ENCODE peak calls at places on chromosomes 2 and 18, in seven cellular contexts. T is activated CD4-positive, alpha-beta T cell treated with anti-CD3 and anti-CD28 coated beads, Interleukin-2, amount 50 U/mL, for 1 hour; B is GM23248; X is stimulated activated CD4-positive, alpha-beta T cell treated with anti-CD3 and anti-CD28 coated beads, Interleukin-15, amount 100 ng/mL, for 24 hours; N is left lobe of liver; R is GM12891; M is activated CD8-positive, alpha-beta memory T cell treated with anti-CD3 and anti-CD28 coated beads for 24 hours. G is an unnamed sample.

GRCh38 chr18:51195086-51195601 is 2.3 kb downstream of the MEX3C start:
- DNase-seq in T (no peak), B (peak; percentile 17), X (no peak), N (no peak), R (no peak), M (no peak), G (no peak)

GRCh38 chr18:9263264-9263663 is 71.3 kb upstream of the TWSG1 start:
- DNase-seq in T (no peak), B (no peak), X (no peak), N (no peak), R (no peak), M (no peak), G (no peak)

GRCh38 chr2:45681675-45682074 is 30.2 kb downstream of the PRKCE start:
- DNase-seq in T (no peak), B (peak; percentile 93), X (peak; percentile 3), N (no peak), R (peak; percentile 30), M (no peak), G (peak; percentile 47)

GRCh38 chr2:120991401-120991800 is 255.7 kb downstream of the GLI2 start:
- DNase-seq in T (no peak), B (no peak), X (no peak), N (peak; percentile 22), R (no peak), M (peak; percentile 32), G (no peak)

GRCh38 chr2:230430957-230431635 is 15.1 kb downstream of the SP100 start:
- DNase-seq in T (no peak), B (no peak), X (no peak), N (no peak), R (no peak), M (no peak), G (no peak)

GRCh38 chr2:23092831-23093230 is 292.1 kb upstream of the KLHL29 start:
- DNase-seq in T (no peak), B (peak; percentile 48), X (no peak), N (no peak), R (no peak), M (no peak), G (no peak)

GRCh38 chr2:111227716-111228141 is 107.0 kb downstream of the BCL2L11 start:
- DNase-seq in T (no peak), B (peak; percentile 73), X (no peak), N (no peak), R (no peak), M (no peak), G (no peak)

GRCh38 chr18:78521136-78521535 is 458.5 kb upstream of the SALL3 start:
- DNase-seq in T (no peak), B (no peak), X (no peak), N (peak; percentile 16), R (no peak), M (no peak), G (no peak)

GRCh38 chr2:122135353-122135947 is 380.0 kb downstream of the TSN start:
- DNase-seq in T (no peak), B (no peak), X (no peak), N (no peak), R (no peak), M (no peak), G (no peak)

GRCh38 chr2:643334-643733 is 33.9 kb downstream of the TMEM18 start:
- DNase-seq in T (no peak), B (no peak), X (no peak), N (peak; percentile 31), R (no peak), M (peak; percentile 13), G (no peak)

GRCh38 chr2:233422050-233422639 is 67.9 kb downstream of the DGKD start:
- DNase-seq in T (peak; percentile 64), B (no peak), X (peak; percentile 66), N (no peak), R (peak; percentile 62), M (peak; percentile 78), G (peak; percentile 53)

GRCh38 chr18:69795785-69796184 is 151.9 kb downstream of the CD226 start:
- DNase-seq in T (no peak), B (peak; percentile 47), X (no peak), N (no peak), R (no peak), M (no peak), G (no peak)

GRCh38 chr2:52563144-52563543 is 1204.5 kb upstream of the CHAC2 start:
- DNase-seq in T (no peak), B (no peak), X (no peak), N (no peak), R (no peak), M (no peak), G (no peak)

GRCh38 chr2:141021109-141021508 is 1109.7 kb downstream of the LRP1B start:
- DNase-seq in T (no peak), B (peak; percentile 88), X (no peak), N (no peak), R (no peak), M (no peak), G (no peak)

GRCh38 chr2:12767541-12767940 is 50.8 kb downstream of the TRIB2 start:
- DNase-seq in T (no peak), B (no peak), X (no peak), N (no peak), R (no peak), M (no peak), G (no peak)

GRCh38 chr2:25388491-25388890 is 46.8 kb upstream of the DNMT3A start:
- DNase-seq in T (no peak), B (no peak), X (no peak), N (peak; percentile 10), R (peak; percentile 54), M (no peak), G (no peak)

GRCh38 chr2:85999131-85999831 is 106.4 kb downstream of the POLR1A start:
- DNase-seq in T (peak; percentile 31), B (peak; percentile 65), X (peak; percentile 60), N (no peak), R (peak; percentile 51), M (peak; percentile 75), G (peak; percentile 49)

GRCh38 chr2:101951296-101951695 is 40.5 kb upstream of the IL1R2 start:
- DNase-seq in T (no peak), B (peak; percentile 55), X (no peak), N (no peak), R (no peak), M (no peak), G (no peak)

GRCh38 chr2:385061-385460 is 97.2 kb upstream of the ALKAL2 start:
- DNase-seq in T (no peak), B (no peak), X (no peak), N (no peak), R (no peak), M (no peak), G (no peak)

GRCh38 chr2:70643715-70644114 is 90.1 kb upstream of the TGFA start:
- DNase-seq in T (peak; percentile 15), B (peak; percentile 57), X (peak; percentile 41), N (no peak), R (no peak), M (no peak), G (no peak)

GRCh38 chr2:64807417-64807816 is 153.7 kb upstream of the SERTAD2 start:
- DNase-seq in T (no peak), B (peak; percentile 100), X (peak; percentile 71), N (no peak), R (no peak), M (peak; percentile 70), G (no peak)

GRCh38 chr2:237670641-237671040 is 43.3 kb downstream of the LRRFIP1 start:
- DNase-seq in T (no peak), B (no peak), X (no peak), N (no peak), R (no peak), M (no peak), G (no peak)

GRCh38 chr2:58757971-58758370 is 516.8 kb upstream of the FANCL start:
- DNase-seq in T (no peak), B (no peak), X (no peak), N (no peak), R (no peak), M (no peak), G (no peak)

GRCh38 chr2:221896505-221897151 is 324.5 kb upstream of the EPHA4 start:
- DNase-seq in T (no peak), B (peak; percentile 83), X (no peak), N (no peak), R (no peak), M (no peak), G (no peak)

GRCh38 chr18:35334821-35335220 is 9.4 kb downstream of the ZNF24 start:
- DNase-seq in T (no peak), B (peak; percentile 73), X (no peak), N (no peak), R (no peak), M (no peak), G (no peak)

GRCh38 chr2:69208023-69208595 is 178.9 kb downstream of the GFPT1 start:
- DNase-seq in T (no peak), B (peak; percentile 34), X (no peak), N (no peak), R (no peak), M (no peak), G (no peak)

GRCh38 chr2:64995041-64995440 is 5.8 kb downstream of the SLC1A4 start:
- DNase-seq in T (no peak), B (no peak), X (no peak), N (no peak), R (no peak), M (no peak), G (no peak)

GRCh38 chr18:34094148-34094547 is 130.6 kb downstream of the NOL4 start:
- DNase-seq in T (no peak), B (no peak), X (no peak), N (no peak), R (no peak), M (no peak), G (no peak)

GRCh38 chr18:45548614-45549013 is 66.7 kb upstream of the SLC14A2 start:
- DNase-seq in T (no peak), B (no peak), X (no peak), N (no peak), R (no peak), M (no peak), G (no peak)

G was measured in GM19239.